ENCODE peak calls at places on chromosome 21, in eight cellular contexts. B is lower leg skin, U is fibroblast of mammary gland, E is adrenal gland, Y is astrocyte of the spinal cord, V is thoracic aorta, D is epithelial cell of esophagus, W is tibial nerve. R is an unnamed sample.

GRCh38 chr21:31111093-31111492 is 72.8 kb upstream of the KRTAP19-8 start:
- DNase-seq in B (no peak), U (no peak), E (no peak), Y (peak), V (no peak), D (no peak), W (no peak), R (no peak)

GRCh38 chr21:45880097-45881068 is 101.2 kb upstream of the COL6A1 start:
- DNase-seq in B (peak), U (peak), E (peak), Y (peak), V (peak), D (peak), W (peak), R (peak)

GRCh38 chr21:44919913-44920693 is 596 bp downstream of the ITGB2 start:
- DNase-seq in B (no peak), U (no peak), E (no peak), Y (no peak), V (no peak), D (no peak), W (no peak), R (no peak)

GRCh38 chr21:32427958-32428623 is 15.6 kb downstream of the EVA1C start:
- DNase-seq in B (no peak), U (no peak), E (no peak), Y (no peak), V (no peak), D (no peak), W (no peak), R (peak)

GRCh38 chr21:26405735-26406361 is 167.2 kb downstream of the CYYR1 start:
- DNase-seq in B (no peak), U (peak), E (peak), Y (peak), V (no peak), D (peak), W (no peak), R (peak)

GRCh38 chr21:46284077-46284644 is 1.2 kb downstream of the MCM3AP start:
- DNase-seq in B (no peak), U (peak), E (no peak), Y (no peak), V (no peak), D (no peak), W (no peak), R (no peak)

GRCh38 chr21:20330652-20331051 is 667.6 kb upstream of the NCAM2 start:
- DNase-seq in B (no peak), U (no peak), E (no peak), Y (no peak), V (no peak), D (no peak), W (no peak), R (no peak)

GRCh38 chr21:14766241-14766640 is 220.1 kb upstream of the SAMSN1 start:
- DNase-seq in B (no peak), U (no peak), E (no peak), Y (no peak), V (no peak), D (no peak), W (no peak), R (no peak)

GRCh38 chr21:27681038-27681437 is 714.1 kb upstream of the ADAMTS5 start:
- DNase-seq in B (no peak), U (peak), E (no peak), Y (no peak), V (no peak), D (peak), W (no peak), R (no peak)

GRCh38 chr21:41166947-41167346 is 1.0 kb upstream of the BACE2 start:
- DNase-seq in B (peak), U (no peak), E (no peak), Y (no peak), V (no peak), D (no peak), W (peak), R (no peak)

GRCh38 chr21:45404726-45405270 is at the start of gene COL18A1:
- DNase-seq in B (no peak), U (peak), E (peak), Y (peak), V (no peak), D (peak), W (no peak), R (peak)

GRCh38 chr21:32940079-32941014 is 85.4 kb upstream of the OLIG2 start:
- DNase-seq in B (peak), U (peak), E (peak), Y (peak), V (no peak), D (peak), W (peak), R (peak)

GRCh38 chr21:45957986-45958610 is 23.5 kb upstream of the COL6A1 start:
- DNase-seq in B (peak), U (peak), E (no peak), Y (no peak), V (no peak), D (no peak), W (no peak), R (peak)

GRCh38 chr21:27024316-27024715 is 57.4 kb upstream of the ADAMTS5 start:
- DNase-seq in B (no peak), U (peak), E (no peak), Y (peak), V (no peak), D (no peak), W (no peak), R (peak)

GRCh38 chr21:14602418-14602987 is 56.4 kb upstream of the SAMSN1 start:
- DNase-seq in B (no peak), U (no peak), E (no peak), Y (no peak), V (no peak), D (no peak), W (no peak), R (no peak)

GRCh38 chr21:43858806-43859648 is 6.0 kb upstream of the AGPAT3 start:
- DNase-seq in B (no peak), U (no peak), E (no peak), Y (no peak), V (no peak), D (no peak), W (no peak), R (no peak)

GRCh38 chr21:32956257-32956656 is 69.5 kb upstream of the OLIG2 start:
- DNase-seq in B (peak), U (no peak), E (no peak), Y (no peak), V (no peak), D (no peak), W (no peak), R (no peak)

GRCh38 chr21:17921579-17922530 is 102.7 kb upstream of the C21orf91 start:
- DNase-seq in B (no peak), U (peak), E (no peak), Y (peak), V (no peak), D (peak), W (peak), R (peak)

GRCh38 chr21:29581393-29581792 is 282.7 kb downstream of the BACH1 start:
- DNase-seq in B (no peak), U (no peak), E (no peak), Y (no peak), V (no peak), D (no peak), W (no peak), R (no peak)

GRCh38 chr21:42535602-42536171 is 22.0 kb downstream of the SLC37A1 start:
- DNase-seq in B (peak), U (no peak), E (peak), Y (no peak), V (no peak), D (no peak), W (no peak), R (no peak)

GRCh38 chr21:42536601-42537000 is 22.9 kb downstream of the SLC37A1 start:
- DNase-seq in B (no peak), U (no peak), E (peak), Y (no peak), V (no peak), D (no peak), W (no peak), R (no peak)

GRCh38 chr21:42539342-42539741 is 25.7 kb downstream of the SLC37A1 start:
- DNase-seq in B (no peak), U (no peak), E (peak), Y (no peak), V (no peak), D (no peak), W (no peak), R (no peak)

GRCh38 chr21:42538479-42539275 is 25.0 kb downstream of the SLC37A1 start:
- DNase-seq in B (no peak), U (no peak), E (peak), Y (no peak), V (no peak), D (no peak), W (no peak), R (no peak)

DNA sequence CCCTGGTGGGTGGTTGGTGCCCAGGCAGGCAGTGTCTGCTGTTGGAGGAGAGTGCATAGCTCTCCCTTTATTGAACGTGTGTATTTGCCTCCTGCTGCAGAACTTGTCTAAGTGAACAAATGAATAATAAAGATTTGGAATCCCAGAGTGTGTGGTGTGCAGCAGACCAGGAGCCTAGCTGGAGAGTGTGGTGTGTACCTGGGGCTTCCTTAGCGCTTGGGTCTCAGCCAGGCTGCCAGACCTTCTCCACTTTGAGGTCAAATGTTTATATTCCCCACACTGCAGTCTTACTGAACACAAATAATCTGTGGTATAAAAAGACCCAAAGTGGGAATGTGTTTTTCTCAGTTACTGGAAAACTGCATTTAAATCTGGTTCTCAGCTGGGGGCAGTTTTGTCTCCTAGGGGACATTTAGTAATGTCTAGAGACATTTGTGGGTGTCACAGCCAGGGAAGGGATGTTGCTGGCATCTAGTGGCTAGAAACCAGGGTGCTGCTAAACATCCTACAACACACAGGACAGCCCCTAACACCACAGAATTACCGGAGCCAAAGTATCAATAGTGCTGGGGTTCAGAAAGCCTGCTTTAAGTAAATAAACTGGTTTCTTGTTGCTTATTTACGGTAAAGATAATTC is 23.6 kb downstream of the SLC37A1 start:
- DNase-seq in B (no peak), U (no peak), E (peak), Y (no peak), V (no peak), D (peak), W (no peak), R (peak)
- TF ChIP-seq CTCF in B (no peak), U (peak), E (peak), Y (peak), V (no peak), D (peak), W (no peak), R (peak)

GRCh38 chr21:42186591-42186990 is 32.3 kb upstream of the ABCG1 start:
- DNase-seq in B (no peak), U (no peak), E (no peak), Y (no peak), V (no peak), D (no peak), W (no peak), R (no peak)
- H3K4me3 ChIP-seq in B (no peak), U (no peak), E (no peak), Y (no peak), V (no peak), D (no peak), W (no peak), R (no peak)

GRCh38 chr21:36706951-36707762 is 8.2 kb downstream of the SIM2 start:
- DNase-seq in B (peak), U (no peak), E (no peak), Y (no peak), V (no peak), D (no peak), W (no peak), R (peak)
- TF ChIP-seq CTCF in B (no peak), U (no peak), E (no peak), Y (peak), V (no peak), D (peak), W (no peak), R (peak)

GRCh38 chr21:38733973-38734546 is 71.7 kb upstream of the ETS2 start:
- DNase-seq in B (peak), U (peak), E (peak), Y (peak), V (peak), D (peak), W (peak), R (peak)
- H3K4me3 ChIP-seq in B (no peak), U (no peak), E (peak), Y (peak), V (peak), D (peak), W (peak), R (peak)

DNA sequence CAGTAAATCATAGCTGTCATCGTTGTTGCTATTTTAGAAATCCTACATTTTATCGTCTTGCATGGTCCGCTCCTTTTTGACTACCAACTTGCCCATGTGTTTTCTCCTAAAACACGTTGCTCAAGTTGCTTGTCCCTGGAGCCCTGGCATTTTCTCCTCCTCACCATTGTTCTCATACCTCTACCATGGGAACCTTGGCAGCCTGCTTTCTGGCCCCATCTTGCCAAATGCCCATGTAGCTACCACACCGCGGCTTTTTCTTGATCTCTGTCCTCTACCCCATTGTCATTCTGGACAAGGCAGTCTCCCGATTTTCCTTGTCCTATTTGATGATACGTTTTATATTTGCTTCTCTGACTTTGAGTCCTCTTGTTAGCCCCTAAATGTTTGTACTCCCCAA is 50.2 kb downstream of the MRPS6 start:
- DNase-seq in B (no peak), U (no peak), E (no peak), Y (no peak), V (no peak), D (no peak), W (no peak), R (no peak)
- TF ChIP-seq CTCF in B (no peak), U (no peak), E (no peak), Y (no peak), V (no peak), D (no peak), W (no peak), R (no peak)

GRCh38 chr21:38259665-38260064 is 2.9 kb downstream of the KCNJ15 start:
- DNase-seq in B (no peak), U (no peak), E (no peak), Y (no peak), V (no peak), D (no peak), W (no peak), R (no peak)

GRCh38 chr21:38258803-38259485 is 2.2 kb downstream of the KCNJ15 start:
- DNase-seq in B (no peak), U (peak), E (no peak), Y (peak), V (no peak), D (peak), W (no peak), R (peak)

GRCh38 chr21:38254970-38255369 is 1.8 kb upstream of the KCNJ15 start:
- DNase-seq in B (no peak), U (no peak), E (no peak), Y (no peak), V (no peak), D (no peak), W (no peak), R (no peak)

GRCh38 chr21:38255718-38256117 is 1.1 kb upstream of the KCNJ15 start:
- DNase-seq in B (no peak), U (no peak), E (no peak), Y (no peak), V (no peak), D (no peak), W (no peak), R (no peak)

DNA sequence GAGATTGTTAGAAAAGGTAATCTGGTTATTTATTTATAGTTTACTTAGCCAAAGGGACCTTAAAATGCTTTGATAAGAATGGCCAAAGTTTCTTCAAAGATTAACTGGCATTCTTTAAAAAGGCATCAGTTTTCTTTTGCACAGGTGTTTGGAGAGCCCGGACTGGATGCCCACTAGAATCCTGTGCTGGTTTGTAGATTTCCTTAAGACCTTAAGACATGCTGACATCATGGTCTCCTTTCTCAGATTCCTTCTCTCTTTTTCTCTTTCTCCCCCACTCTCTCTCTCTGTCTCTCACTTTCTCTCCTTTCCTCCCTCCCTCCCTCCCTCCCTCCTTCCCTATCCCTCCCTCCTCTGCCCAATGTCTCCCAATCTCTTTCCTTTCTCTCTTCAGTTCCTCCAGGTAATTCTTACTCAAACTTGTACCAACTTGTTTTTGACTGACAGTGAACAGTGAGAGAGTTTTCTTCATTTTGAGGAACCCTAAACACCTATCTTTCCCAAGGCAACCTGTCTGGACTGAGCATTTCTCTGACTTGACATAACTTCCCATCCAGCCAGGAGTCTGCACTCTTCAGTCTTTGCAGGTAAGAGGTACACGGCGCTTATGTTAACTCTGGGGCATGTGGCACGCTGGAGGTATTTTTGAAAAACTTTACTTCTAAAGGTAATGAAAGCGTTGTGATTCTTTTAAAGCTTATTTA is at the start of gene KCNJ15:
- DNase-seq in B (no peak), U (no peak), E (no peak), Y (no peak), V (no peak), D (peak), W (no peak), R (no peak)
- H3K4me3 ChIP-seq in B (no peak), U (no peak), E (no peak), Y (no peak), V (no peak), D (peak), W (no peak), R (no peak)

GRCh38 chr21:34509151-34509550 is 2.9 kb downstream of the KCNE1 start:
- DNase-seq in B (no peak), U (no peak), E (no peak), Y (no peak), V (no peak), D (no peak), W (no peak), R (no peak)
- TF ChIP-seq CTCF in B (no peak), U (peak), E (no peak), Y (peak), V (no peak), D (peak), W (no peak), R (peak)

R was measured in fibroblast of pulmonary artery.